ENCODE peak calls at places on chromosomes 11 and 22, in four cellular contexts. B, G, F and X are unnamed samples.

GRCh38 chr11:104254347-104254746 is 90.4 kb upstream of the PDGFD start:
- DNase-seq in G (no peak), B (no peak), F (no peak), X (peak)

GRCh38 chr11:203056-203944 is 3.9 kb downstream of the BET1L start:
- DNase-seq in B (no peak), F (no peak), G (no peak), X (no peak)

GRCh38 chr11:111412293-111412692 is 33.2 kb upstream of the POU2AF1 start:
- DNase-seq in B (no peak), F (no peak), G (no peak), X (no peak)

GRCh38 chr11:95338430-95338991 is 107.5 kb upstream of the SESN3 start:
- DNase-seq in B (no peak), F (peak), G (no peak), X (no peak)

GRCh38 chr11:50246183-50246582 is 213.5 kb downstream of the OR4C45 start:
- DNase-seq in G (no peak), F (no peak), B (no peak), X (no peak)

GRCh38 chr11:31422703-31423102 is 53.0 kb downstream of the DNAJC24 start:
- DNase-seq in G (no peak), F (no peak), B (no peak), X (no peak)

GRCh38 chr11:48087974-48088681 is 107.8 kb downstream of the PTPRJ start:
- DNase-seq in G (no peak), F (peak), B (no peak), X (no peak)

GRCh38 chr11:104926771-104927470 is 28.7 kb upstream of the CASP12 start:
- DNase-seq in G (no peak), B (no peak), F (no peak), X (no peak)

GRCh38 chr11:87259731-87260130 is 222.0 kb downstream of the TMEM135 start:
- DNase-seq in B (no peak), F (no peak), G (no peak), X (no peak)

GRCh38 chr22:46122511-46122971 is 27.8 kb upstream of the PPARA start:
- DNase-seq in F (peak), B (no peak), G (no peak), X (peak)

GRCh38 chr22:50599816-50600454 is 658 bp upstream of the MAPK8IP2 start:
- DNase-seq in B (no peak), G (no peak), F (no peak), X (peak)